ENCODE peak calls at places on chromosomes 2 and 18, in nine cellular contexts. One of them, this sample, is unnamed.

GRCh38 chr2:163756588-163756987 is 20.8 kb upstream of the FIGN start:
- DNase-seq in stimulated activated CD4-positive, alpha-beta T cell treated with anti-CD3 and anti-CD28 coated beads, TNF-alpha, amount 100 ng/mL, for 1 hour: no peak
- DNase-seq in MG63: no peak
- DNase-seq in CD4-positive, alpha-beta T cell: no peak
- DNase-seq in BJ: no peak
- DNase-seq in GDM1: no peak
- DNase-seq in NCI-H748 treated with DMSO at 0.1 percent for 48 hours: no peak
- DNase-seq in Kasumi-1: no peak
- DNase-seq in hepatocyte: no peak
- DNase-seq in this sample: no peak

GRCh38 chr2:191630313-191630712 is 47.6 kb upstream of the NABP1 start:
- DNase-seq in GDM1: no peak
- DNase-seq in stimulated activated CD4-positive, alpha-beta T cell treated with anti-CD3 and anti-CD28 coated beads, TNF-alpha, amount 100 ng/mL, for 1 hour: no peak
- DNase-seq in NCI-H748 treated with DMSO at 0.1 percent for 48 hours: no peak
- DNase-seq in CD4-positive, alpha-beta T cell: no peak
- DNase-seq in Kasumi-1: no peak
- DNase-seq in BJ: no peak
- DNase-seq in MG63: no peak
- DNase-seq in hepatocyte: no peak
- DNase-seq in this sample: no peak

GRCh38 chr2:239590995-239591915 is 190.4 kb upstream of the HDAC4 start:
- DNase-seq in NCI-H748 treated with DMSO at 0.1 percent for 48 hours: no peak
- DNase-seq in CD4-positive, alpha-beta T cell: no peak
- DNase-seq in stimulated activated CD4-positive, alpha-beta T cell treated with anti-CD3 and anti-CD28 coated beads, TNF-alpha, amount 100 ng/mL, for 1 hour: no peak
- DNase-seq in Kasumi-1: no peak
- DNase-seq in BJ: no peak
- DNase-seq in GDM1: no peak
- DNase-seq in MG63: no peak
- DNase-seq in hepatocyte: no peak
- DNase-seq in this sample: no peak

GRCh38 chr2:433216-433615 is 145.3 kb upstream of the ALKAL2 start:
- DNase-seq in Kasumi-1: no peak
- DNase-seq in GDM1: no peak
- DNase-seq in CD4-positive, alpha-beta T cell: no peak
- DNase-seq in stimulated activated CD4-positive, alpha-beta T cell treated with anti-CD3 and anti-CD28 coated beads, TNF-alpha, amount 100 ng/mL, for 1 hour: no peak
- DNase-seq in NCI-H748 treated with DMSO at 0.1 percent for 48 hours: no peak
- DNase-seq in MG63: no peak
- DNase-seq in BJ: no peak
- DNase-seq in hepatocyte: no peak
- DNase-seq in this sample: no peak

GRCh38 chr2:113305146-113305545 is 26.4 kb upstream of the PAX8 start:
- DNase-seq in NCI-H748 treated with DMSO at 0.1 percent for 48 hours: no peak
- DNase-seq in Kasumi-1: no peak
- DNase-seq in stimulated activated CD4-positive, alpha-beta T cell treated with anti-CD3 and anti-CD28 coated beads, TNF-alpha, amount 100 ng/mL, for 1 hour: no peak
- DNase-seq in hepatocyte: no peak
- DNase-seq in BJ: no peak
- DNase-seq in MG63: no peak
- DNase-seq in CD4-positive, alpha-beta T cell: no peak
- DNase-seq in GDM1: no peak
- DNase-seq in this sample: no peak

GRCh38 chr2:157032019-157032418 is 225.5 kb upstream of the GALNT5 start:
- DNase-seq in MG63: peak
- DNase-seq in BJ: peak
- DNase-seq in NCI-H748 treated with DMSO at 0.1 percent for 48 hours: no peak
- DNase-seq in stimulated activated CD4-positive, alpha-beta T cell treated with anti-CD3 and anti-CD28 coated beads, TNF-alpha, amount 100 ng/mL, for 1 hour: no peak
- DNase-seq in Kasumi-1: no peak
- DNase-seq in GDM1: no peak
- DNase-seq in hepatocyte: peak
- DNase-seq in CD4-positive, alpha-beta T cell: no peak
- DNase-seq in this sample: no peak

GRCh38 chr18:3062798-3063563 is 50.0 kb upstream of the LPIN2 start:
- DNase-seq in Kasumi-1: peak
- DNase-seq in BJ: no peak
- DNase-seq in GDM1: peak
- DNase-seq in CD4-positive, alpha-beta T cell: peak
- DNase-seq in NCI-H748 treated with DMSO at 0.1 percent for 48 hours: peak
- DNase-seq in hepatocyte: peak
- DNase-seq in MG63: peak
- DNase-seq in stimulated activated CD4-positive, alpha-beta T cell treated with anti-CD3 and anti-CD28 coated beads, TNF-alpha, amount 100 ng/mL, for 1 hour: peak
- DNase-seq in this sample: peak

GRCh38 chr2:188970201-188970600 is 4.0 kb upstream of the COL3A1 start:
- DNase-seq in CD4-positive, alpha-beta T cell: no peak
- DNase-seq in GDM1: no peak
- DNase-seq in stimulated activated CD4-positive, alpha-beta T cell treated with anti-CD3 and anti-CD28 coated beads, TNF-alpha, amount 100 ng/mL, for 1 hour: no peak
- DNase-seq in Kasumi-1: no peak
- DNase-seq in hepatocyte: no peak
- DNase-seq in BJ: no peak
- DNase-seq in NCI-H748 treated with DMSO at 0.1 percent for 48 hours: no peak
- DNase-seq in MG63: no peak
- DNase-seq in this sample: no peak

GRCh38 chr2:158178646-158179045 is 77.0 kb downstream of the UPP2 start:
- DNase-seq in hepatocyte: no peak
- DNase-seq in stimulated activated CD4-positive, alpha-beta T cell treated with anti-CD3 and anti-CD28 coated beads, TNF-alpha, amount 100 ng/mL, for 1 hour: no peak
- DNase-seq in GDM1: no peak
- DNase-seq in BJ: peak
- DNase-seq in MG63: no peak
- DNase-seq in CD4-positive, alpha-beta T cell: no peak
- DNase-seq in Kasumi-1: peak
- DNase-seq in NCI-H748 treated with DMSO at 0.1 percent for 48 hours: no peak
- DNase-seq in this sample: no peak

GRCh38 chr18:47606526-47606925 is 323.9 kb downstream of the SMAD2 start:
- DNase-seq in Kasumi-1: no peak
- DNase-seq in BJ: no peak
- DNase-seq in NCI-H748 treated with DMSO at 0.1 percent for 48 hours: no peak
- DNase-seq in GDM1: no peak
- DNase-seq in hepatocyte: no peak
- DNase-seq in CD4-positive, alpha-beta T cell: no peak
- DNase-seq in MG63: no peak
- DNase-seq in stimulated activated CD4-positive, alpha-beta T cell treated with anti-CD3 and anti-CD28 coated beads, TNF-alpha, amount 100 ng/mL, for 1 hour: no peak
- DNase-seq in this sample: no peak

GRCh38 chr2:26569216-26570082 is 71.7 kb downstream of the CIB4 start:
- DNase-seq in hepatocyte: no peak
- DNase-seq in BJ: no peak
- DNase-seq in Kasumi-1: no peak
- DNase-seq in CD4-positive, alpha-beta T cell: no peak
- DNase-seq in stimulated activated CD4-positive, alpha-beta T cell treated with anti-CD3 and anti-CD28 coated beads, TNF-alpha, amount 100 ng/mL, for 1 hour: no peak
- DNase-seq in MG63: no peak
- DNase-seq in NCI-H748 treated with DMSO at 0.1 percent for 48 hours: no peak
- DNase-seq in GDM1: no peak
- DNase-seq in this sample: no peak

GRCh38 chr2:36425771-36426340 is 70.3 kb downstream of the CRIM1 start:
- DNase-seq in hepatocyte: no peak
- DNase-seq in NCI-H748 treated with DMSO at 0.1 percent for 48 hours: no peak
- DNase-seq in BJ: peak
- DNase-seq in Kasumi-1: no peak
- DNase-seq in stimulated activated CD4-positive, alpha-beta T cell treated with anti-CD3 and anti-CD28 coated beads, TNF-alpha, amount 100 ng/mL, for 1 hour: no peak
- DNase-seq in MG63: no peak
- DNase-seq in CD4-positive, alpha-beta T cell: no peak
- DNase-seq in GDM1: no peak
- DNase-seq in this sample: no peak

GRCh38 chr2:19300961-19301360 is 57.5 kb downstream of the OSR1 start:
- DNase-seq in CD4-positive, alpha-beta T cell: no peak
- DNase-seq in stimulated activated CD4-positive, alpha-beta T cell treated with anti-CD3 and anti-CD28 coated beads, TNF-alpha, amount 100 ng/mL, for 1 hour: no peak
- DNase-seq in GDM1: no peak
- DNase-seq in MG63: no peak
- DNase-seq in NCI-H748 treated with DMSO at 0.1 percent for 48 hours: no peak
- DNase-seq in BJ: no peak
- DNase-seq in Kasumi-1: no peak
- DNase-seq in hepatocyte: no peak
- DNase-seq in this sample: no peak

GRCh38 chr18:73366713-73367112 is 498.9 kb upstream of the NETO1 start:
- DNase-seq in hepatocyte: no peak
- DNase-seq in stimulated activated CD4-positive, alpha-beta T cell treated with anti-CD3 and anti-CD28 coated beads, TNF-alpha, amount 100 ng/mL, for 1 hour: no peak
- DNase-seq in Kasumi-1: no peak
- DNase-seq in MG63: no peak
- DNase-seq in GDM1: no peak
- DNase-seq in NCI-H748 treated with DMSO at 0.1 percent for 48 hours: no peak
- DNase-seq in CD4-positive, alpha-beta T cell: no peak
- DNase-seq in BJ: no peak
- DNase-seq in this sample: no peak

GRCh38 chr2:225083276-225083675 is 41.0 kb upstream of the DOCK10 start:
- DNase-seq in GDM1: no peak
- DNase-seq in NCI-H748 treated with DMSO at 0.1 percent for 48 hours: no peak
- DNase-seq in hepatocyte: no peak
- DNase-seq in MG63: no peak
- DNase-seq in stimulated activated CD4-positive, alpha-beta T cell treated with anti-CD3 and anti-CD28 coated beads, TNF-alpha, amount 100 ng/mL, for 1 hour: no peak
- DNase-seq in CD4-positive, alpha-beta T cell: no peak
- DNase-seq in Kasumi-1: no peak
- DNase-seq in BJ: no peak
- DNase-seq in this sample: no peak